ENCODE peak calls at places on chromosomes 11 and 22, in nine cellular contexts. R is lower lobe of right lung, T is H9, P is SJCRH30, Z is astrocyte, F is tibial artery, K is body of pancreas, Q is spleen, Y is suprapubic skin. D is an unnamed sample.

GRCh38 chr11:61429346-61429690 is 457 bp downstream of the CPSF7 start:
- DNase-seq in R (no peak), T (peak; percentile 78), P (peak; percentile 76), Z (peak; percentile 27), F (no peak), K (peak; percentile 53), Q (peak; percentile 92), Y (no peak), D (peak; percentile 83)

GRCh38 chr11:64348611-64349387 is 8.8 kb downstream of the CCDC88B start:
- DNase-seq in R (no peak), T (no peak), P (peak; percentile 88), Z (no peak), F (no peak), K (no peak), Q (no peak), Y (no peak), D (no peak)

GRCh38 chr11:122584670-122585069 is 70.9 kb upstream of the UBASH3B start:
- DNase-seq in R (no peak), T (no peak), P (no peak), Z (no peak), F (no peak), K (no peak), Q (no peak), Y (no peak), D (no peak)

GRCh38 chr22:36457688-36458450 is 23.6 kb downstream of the TXN2 start:
- DNase-seq in R (no peak), T (peak; percentile 58), P (no peak), Z (peak; percentile 56), F (peak; percentile 86), K (peak; percentile 66), Q (peak; percentile 81), Y (no peak), D (peak; percentile 86)

GRCh38 chr11:28447226-28447625 is 339.0 kb downstream of the METTL15 start:
- DNase-seq in R (no peak), T (no peak), P (no peak), Z (peak; percentile 63), F (no peak), K (no peak), Q (no peak), Y (no peak), D (no peak)

GRCh38 chr22:50613291-50613981 is 12.8 kb downstream of the MAPK8IP2 start:
- DNase-seq in R (peak; percentile 90), T (peak; percentile 74), P (no peak), Z (no peak), F (peak; percentile 53), K (peak; percentile 93), Q (peak; percentile 69), Y (no peak), D (no peak)

GRCh38 chr11:62593434-62594044 is 2.2 kb upstream of the TUT1 start:
- DNase-seq in R (peak; percentile 90), T (peak; percentile 85), P (peak; percentile 80), Z (peak; percentile 53), F (peak; percentile 85), K (peak; percentile 86), Q (peak; percentile 92), Y (peak; percentile 88), D (peak; percentile 87)

GRCh38 chr11:134270250-134270714 is 5.9 kb upstream of the GLB1L3 start:
- DNase-seq in R (no peak), T (peak; percentile 40), P (no peak), Z (no peak), F (no peak), K (no peak), Q (no peak), Y (no peak), D (no peak)

GRCh38 chr22:50192825-50193204 is 7.1 kb downstream of the TRABD start:
- DNase-seq in R (no peak), T (no peak), P (no peak), Z (no peak), F (no peak), K (no peak), Q (peak; percentile 89), Y (no peak), D (no peak)

GRCh38 chr22:21898354-21898896 is 31.0 kb upstream of the MAPK1 start:
- DNase-seq in R (no peak), T (no peak), P (no peak), Z (no peak), F (no peak), K (no peak), Q (no peak), Y (no peak), D (no peak)

GRCh38 chr22:45612451-45612901 is 59.2 kb upstream of the ATXN10 start:
- DNase-seq in R (peak; percentile 49), T (no peak), P (peak; percentile 82), Z (peak; percentile 84), F (peak; percentile 73), K (no peak), Q (no peak), Y (peak; percentile 87), D (peak; percentile 45)

GRCh38 chr22:47391169-47392053 is 629.0 kb downstream of the TBC1D22A start:
- DNase-seq in R (no peak), T (no peak), P (no peak), Z (no peak), F (no peak), K (no peak), Q (peak; percentile 53), Y (no peak), D (peak; percentile 13)
- H3K9me3 ChIP-seq in R (no peaks in the 10 kb centered on the region), T (peaks cover 99% of the 10 kb centered on the region), P (no peaks in the 10 kb centered on the region), Z (peaks cover 4% of the 10 kb centered on the region), F (no peaks in the 10 kb centered on the region), K (no peaks in the 10 kb centered on the region), Q (no peaks in the 10 kb centered on the region), Y (no peaks in the 10 kb centered on the region), D (no peaks in the 10 kb centered on the region)

DNA sequence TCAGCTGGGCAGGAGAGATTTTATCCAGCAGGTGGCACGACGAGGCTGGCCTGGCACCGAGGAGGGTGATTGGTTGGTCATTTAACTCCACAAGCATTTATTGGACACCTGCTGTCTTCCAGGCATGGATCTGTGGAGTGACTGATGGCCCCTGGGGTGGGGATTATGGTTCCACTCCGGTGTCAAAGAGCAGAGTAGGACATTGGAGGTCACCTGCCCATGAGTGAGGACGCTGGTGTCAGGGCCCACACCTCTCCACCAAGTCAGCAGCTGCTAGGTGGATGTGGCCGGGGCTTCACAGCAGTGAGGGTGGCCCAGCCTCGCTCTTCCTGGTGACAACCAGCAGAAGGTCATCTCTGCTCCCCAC is 428.5 kb downstream of the TBC1D22A start:
- DNase-seq in R (peak; percentile 28), T (no peak), P (no peak), Z (no peak), F (no peak), K (no peak), Q (peak; percentile 56), Y (peak; percentile 77), D (no peak)
- H3K9me3 ChIP-seq in R (peaks cover 8% of the 10 kb centered on the region), T (peaks cover 4% of the 10 kb centered on the region), P (no peaks in the 10 kb centered on the region), Z (no peaks in the 10 kb centered on the region), F (no peaks in the 10 kb centered on the region), K (no peaks in the 10 kb centered on the region), Q (no peaks in the 10 kb centered on the region), Y (no peaks in the 10 kb centered on the region), D (no peaks in the 10 kb centered on the region)

GRCh38 chr11:110156503-110156902 is 63.3 kb downstream of the ZC3H12C start:
- DNase-seq in R (no peak), T (no peak), P (no peak), Z (no peak), F (no peak), K (no peak), Q (no peak), Y (no peak), D (no peak)
- H3K9me3 ChIP-seq in R (no peaks in the 10 kb centered on the region), T (no peaks in the 10 kb centered on the region), P (no peaks in the 10 kb centered on the region), Z (no peaks in the 10 kb centered on the region), F (no peaks in the 10 kb centered on the region), K (no peaks in the 10 kb centered on the region), Q (no peaks in the 10 kb centered on the region), Y (no peaks in the 10 kb centered on the region), D (no peaks in the 10 kb centered on the region)

GRCh38 chr11:50379484-50379883 is 346.8 kb downstream of the OR4C45 start:
- DNase-seq in R (no peak), T (no peak), P (no peak), Z (no peak), F (no peak), K (no peak), Q (no peak), Y (no peak), D (no peak)
- H3K9me3 ChIP-seq in R (peaks cover 69% of the 10 kb centered on the region), T (peaks cover 89% of the 10 kb centered on the region), P (peaks cover 18% of the 10 kb centered on the region), Z (peaks cover 2% of the 10 kb centered on the region), F (no peaks in the 10 kb centered on the region), K (peaks cover 53% of the 10 kb centered on the region), Q (peaks cover 67% of the 10 kb centered on the region), Y (peaks cover 46% of the 10 kb centered on the region), D (peaks cover 4% of the 10 kb centered on the region)

GRCh38 chr22:49123621-49124192 is 704.0 kb downstream of the BRD1 start:
- DNase-seq in R (no peak), T (no peak), P (no peak), Z (no peak), F (no peak), K (no peak), Q (no peak), Y (no peak), D (no peak)
- H3K9me3 ChIP-seq in R (no peaks in the 10 kb centered on the region), T (no peaks in the 10 kb centered on the region), P (no peaks in the 10 kb centered on the region), Z (peaks cover 11% of the 10 kb centered on the region), F (no peaks in the 10 kb centered on the region), K (no peaks in the 10 kb centered on the region), Q (no peaks in the 10 kb centered on the region), Y (no peaks in the 10 kb centered on the region), D (no peaks in the 10 kb centered on the region)

GRCh38 chr11:11366793-11367192 is 13.7 kb upstream of the CSNK2A3 start:
- DNase-seq in R (no peak), T (no peak), P (no peak), Z (no peak), F (no peak), K (no peak), Q (no peak), Y (no peak), D (no peak)

GRCh38 chr11:11363674-11364073 is 10.6 kb upstream of the CSNK2A3 start:
- DNase-seq in R (no peak), T (no peak), P (no peak), Z (no peak), F (no peak), K (no peak), Q (no peak), Y (no peak), D (no peak)
- H3K9me3 ChIP-seq in R (no peaks in the 10 kb centered on the region), T (no peaks in the 10 kb centered on the region), P (no peaks in the 10 kb centered on the region), Z (no peaks in the 10 kb centered on the region), F (no peaks in the 10 kb centered on the region), K (no peaks in the 10 kb centered on the region), Q (peaks cover 5% of the 10 kb centered on the region), Y (no peaks in the 10 kb centered on the region), D (no peaks in the 10 kb centered on the region)

GRCh38 chr11:39817248-39817647 is 1642.2 kb downstream of the LRRC4C start:
- DNase-seq in R (no peak), T (no peak), P (no peak), Z (no peak), F (no peak), K (no peak), Q (no peak), Y (no peak), D (no peak)
- H3K9me3 ChIP-seq in R (peaks cover 12% of the 10 kb centered on the region), T (no peaks in the 10 kb centered on the region), P (no peaks in the 10 kb centered on the region), Z (peaks cover 2% of the 10 kb centered on the region), F (no peaks in the 10 kb centered on the region), K (no peaks in the 10 kb centered on the region), Q (no peaks in the 10 kb centered on the region), Y (peaks cover 18% of the 10 kb centered on the region), D (peaks cover 16% of the 10 kb centered on the region)

GRCh38 chr11:77204792-77205466 is 76.9 kb downstream of the MYO7A start:
- DNase-seq in R (no peak), T (no peak), P (no peak), Z (no peak), F (no peak), K (no peak), Q (peak; percentile 37), Y (no peak), D (no peak)
- H3K9me3 ChIP-seq in R (no peaks in the 10 kb centered on the region), T (no peaks in the 10 kb centered on the region), P (no peaks in the 10 kb centered on the region), Z (no peaks in the 10 kb centered on the region), F (no peaks in the 10 kb centered on the region), K (no peaks in the 10 kb centered on the region), Q (no peaks in the 10 kb centered on the region), Y (no peaks in the 10 kb centered on the region), D (no peaks in the 10 kb centered on the region)

D was measured in heart left ventricle.